ENCODE peak calls at places on chromosome 20, in five cellular contexts. C is AG09309, A is AG10803, R is endothelial cell, F is fibroblast of villous mesenchyme. L is an unnamed sample.

GRCh38 chr20:63497946-63498935 is 642 bp downstream of the EEF1A2 start:
- DNase-seq in C (no peak), A (peak), R (no peak), F (peak), L (peak)

GRCh38 chr20:40771848-40772247 is 82.8 kb upstream of the MAFB start:
- DNase-seq in C (no peak), A (no peak), R (no peak), F (no peak), L (no peak)

GRCh38 chr20:48910360-48910781 is 11.1 kb upstream of the ARFGEF2 start:
- DNase-seq in C (no peak), A (no peak), R (no peak), F (peak), L (no peak)

GRCh38 chr20:63740501-63741353 is 1.2 kb downstream of the SLC2A4RG start:
- DNase-seq in C (peak), A (peak), R (peak), F (peak), L (peak)

GRCh38 chr20:10982692-10983091 is 308.9 kb upstream of the JAG1 start:
- DNase-seq in C (peak), A (peak), R (no peak), F (peak), L (no peak)

GRCh38 chr20:16599257-16599656 is 26.0 kb upstream of the KIF16B start:
- DNase-seq in C (no peak), A (no peak), R (no peak), F (no peak), L (no peak)

GRCh38 chr20:34069341-34070078 is 42.5 kb downstream of the EIF2S2 start:
- DNase-seq in C (peak), A (peak), R (peak), F (peak), L (peak)

GRCh38 chr20:47267621-47268020 is 88.9 kb downstream of the ZMYND8 start:
- DNase-seq in C (no peak), A (no peak), R (no peak), F (no peak), L (no peak)

GRCh38 chr20:19522080-19522801 is 235.8 kb upstream of the RIN2 start:
- DNase-seq in C (no peak), A (no peak), R (no peak), F (no peak), L (no peak)

GRCh38 chr20:6381887-6382286 is 259.1 kb upstream of the FERMT1 start:
- DNase-seq in C (no peak), A (no peak), R (peak), F (peak), L (no peak)

GRCh38 chr20:38838326-38838725 is 32.8 kb downstream of the PPP1R16B start:
- DNase-seq in C (no peak), A (no peak), R (no peak), F (no peak), L (no peak)

GRCh38 chr20:57205625-57206219 is 60.7 kb downstream of the BMP7 start:
- DNase-seq in C (peak), A (peak), R (no peak), F (peak), L (peak)

GRCh38 chr20:57610261-57610952 is 9.8 kb downstream of the ZBP1 start:
- DNase-seq in C (no peak), A (no peak), R (no peak), F (no peak), L (no peak)

GRCh38 chr20:60224914-60225313 is 266.7 kb downstream of the CDH26 start:
- DNase-seq in C (no peak), A (peak), R (peak), F (no peak), L (no peak)

GRCh38 chr20:9493818-9494217 is 20.6 kb upstream of the LAMP5 start:
- DNase-seq in C (no peak), A (no peak), R (no peak), F (no peak), L (no peak)

GRCh38 chr20:15047561-15047960 is 710.1 kb upstream of the FLRT3 start:
- DNase-seq in C (no peak), A (no peak), R (no peak), F (no peak), L (no peak)

GRCh38 chr20:43304598-43304997 is 114.9 kb upstream of the PTPRT start:
- DNase-seq in C (no peak), A (no peak), R (no peak), F (no peak), L (no peak)

GRCh38 chr20:50587291-50587961 is 77.2 kb downstream of the PTPN1 start:
- DNase-seq in C (no peak), A (no peak), R (no peak), F (no peak), L (peak)

GRCh38 chr20:19943021-19943659 is 74.0 kb upstream of the NAA20 start:
- DNase-seq in C (no peak), A (no peak), R (no peak), F (no peak), L (no peak)

GRCh38 chr20:6705920-6706500 is 61.5 kb upstream of the BMP2 start:
- DNase-seq in C (no peak), A (no peak), R (no peak), F (peak), L (no peak)

GRCh38 chr20:45552456-45552855 is 5.3 kb upstream of the EPPIN start:
- DNase-seq in C (no peak), A (no peak), R (no peak), F (no peak), L (no peak)

GRCh38 chr20:33668087-33668790 is 1.5 kb downstream of the ACTL10 start:
- DNase-seq in C (no peak), A (no peak), R (peak), F (no peak), L (no peak)

GRCh38 chr20:62473717-62474584 is 1.8 kb downstream of the GATA5 start:
- DNase-seq in C (no peak), A (no peak), R (no peak), F (no peak), L (no peak)

GRCh38 chr20:63218701-63219446 is 2.9 kb upstream of the YTHDF1 start:
- DNase-seq in C (no peak), A (no peak), R (no peak), F (no peak), L (no peak)

GRCh38 chr20:402496-402885 is 5.6 kb upstream of the RBCK1 start:
- DNase-seq in C (no peak), A (no peak), R (no peak), F (no peak), L (no peak)

GRCh38 chr20:43458422-43458924 is 777 bp downstream of the SRSF6 start:
- DNase-seq in C (no peak), A (no peak), R (no peak), F (peak), L (no peak)

GRCh38 chr20:16219182-16219581 is 354.1 kb downstream of the KIF16B start:
- DNase-seq in C (no peak), A (no peak), R (no peak), F (no peak), L (no peak)

GRCh38 chr20:10414982-10415650 is 18.9 kb downstream of the MKKS start:
- DNase-seq in C (no peak), A (peak), R (no peak), F (peak), L (peak)

GRCh38 chr20:62475819-62476073 is at the start of gene GATA5:
- DNase-seq in C (no peak), A (no peak), R (no peak), F (no peak), L (no peak)

GRCh38 chr20:46973801-46974200 is 79.2 kb downstream of the EYA2 start:
- DNase-seq in C (no peak), A (no peak), R (no peak), F (no peak), L (no peak)

GRCh38 chr20:64035933-64036345 is at the start of gene C20orf204:
- DNase-seq in C (no peak), A (no peak), R (no peak), F (no peak), L (no peak)

GRCh38 chr20:21511850-21512633 is 1.8 kb downstream of the NKX2-2 start:
- DNase-seq in C (no peak), A (no peak), R (no peak), F (no peak), L (no peak)

GRCh38 chr20:21511485-21511849 is 2.4 kb downstream of the NKX2-2 start:
- DNase-seq in C (no peak), A (no peak), R (no peak), F (no peak), L (no peak)

GRCh38 chr20:21513181-21513663 is 642 bp downstream of the NKX2-2 start:
- DNase-seq in C (no peak), A (no peak), R (no peak), F (no peak), L (no peak)

GRCh38 chr20:21513881-21514540 is at the start of gene NKX2-2:
- DNase-seq in C (no peak), A (peak), R (no peak), F (no peak), L (no peak)

DNA sequence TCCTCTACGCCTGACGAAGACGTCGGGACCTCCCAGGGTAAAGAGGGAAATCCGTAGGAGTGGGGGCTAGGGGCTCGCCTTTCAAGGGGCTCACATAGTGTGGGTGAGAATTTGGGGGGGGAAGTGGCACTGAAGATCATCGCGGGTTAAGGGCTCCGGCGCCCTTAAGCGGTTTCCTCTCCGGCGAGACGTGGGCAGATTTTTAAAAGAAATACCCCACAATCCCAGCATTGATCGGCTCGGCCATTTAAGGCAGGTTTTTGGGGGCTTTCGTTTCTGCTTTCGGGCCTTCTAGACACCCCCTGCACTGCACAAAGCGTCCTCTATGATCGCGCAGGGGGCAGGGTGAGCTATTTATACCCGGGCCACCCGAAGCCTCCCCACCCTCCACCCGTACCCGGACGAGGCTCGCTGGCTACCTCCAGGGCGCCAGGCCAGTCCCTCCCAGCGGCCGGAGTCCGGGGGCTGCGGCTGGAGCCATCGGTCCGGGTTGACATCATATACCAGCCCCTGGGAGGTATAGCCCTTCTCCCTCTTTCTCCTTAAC is 1.2 kb downstream of the NKX2-2 start:
- DNase-seq in C (no peak), A (no peak), R (no peak), F (no peak), L (no peak)
- TF ChIP-seq CTCF in C (no peak), A (no peak), R (no peak), F (no peak), L (no peak)

GRCh38 chr20:58883243-58883691 is 30.8 kb downstream of the GNAS start:
- DNase-seq in C (peak), A (peak), R (no peak), F (no peak), L (no peak)

GRCh38 chr20:58878399-58878798 is 25.9 kb downstream of the GNAS start:
- DNase-seq in C (no peak), A (no peak), R (no peak), F (no peak), L (no peak)

GRCh38 chr20:58882704-58883089 is 30.2 kb downstream of the GNAS start:
- DNase-seq in C (no peak), A (no peak), R (no peak), F (no peak), L (no peak)

GRCh38 chr20:58880441-58880840 is 27.9 kb downstream of the GNAS start:
- DNase-seq in C (no peak), A (no peak), R (no peak), F (no peak), L (no peak)

DNA sequence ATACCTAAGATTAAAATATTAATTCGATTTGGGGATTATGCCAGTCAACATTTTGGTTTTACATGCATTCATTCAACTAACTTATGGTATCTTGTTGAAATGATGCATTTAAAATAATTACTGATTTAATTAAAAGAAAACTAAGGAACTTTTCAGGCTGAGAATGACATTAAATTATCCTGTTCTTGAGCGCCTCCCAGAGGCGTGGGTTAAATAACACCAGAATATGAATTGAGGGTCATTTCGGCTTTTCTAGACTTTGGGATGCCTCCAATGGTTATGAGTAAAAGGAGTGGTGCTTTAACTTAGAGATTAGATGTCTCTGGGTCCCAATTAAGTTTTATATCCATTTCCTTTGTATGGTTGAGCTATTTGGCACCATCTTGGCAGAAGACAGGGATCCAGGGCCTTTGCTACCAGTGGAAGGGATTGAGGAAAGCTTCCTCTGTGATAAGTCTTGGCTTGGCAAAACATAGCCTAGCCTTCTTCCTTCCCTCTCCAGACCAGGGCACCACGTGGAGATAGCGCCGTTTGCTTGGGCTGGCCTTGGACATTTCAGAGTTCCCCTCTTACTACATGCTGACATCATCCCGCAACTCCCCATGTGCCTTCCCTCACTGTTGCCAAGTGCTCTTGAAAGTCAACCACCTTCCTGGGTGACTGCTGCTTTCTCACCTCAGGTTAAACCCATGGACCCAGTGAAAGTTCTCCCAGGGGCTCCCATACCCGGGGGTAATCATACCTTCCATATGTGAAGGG is 28.7 kb downstream of the GNAS start:
- DNase-seq in C (no peak), A (no peak), R (no peak), F (no peak), L (no peak)
- TF ChIP-seq CTCF in C (no peak), A (no peak), R (peak), F (peak), L (peak)

GRCh38 chr20:1826046-1826445 is 69.2 kb upstream of the SIRPA start:
- DNase-seq in C (no peak), A (no peak), R (no peak), F (no peak), L (no peak)
- TF ChIP-seq CTCF in C (no peak), A (no peak), R (no peak), F (no peak), L (no peak)

DNA sequence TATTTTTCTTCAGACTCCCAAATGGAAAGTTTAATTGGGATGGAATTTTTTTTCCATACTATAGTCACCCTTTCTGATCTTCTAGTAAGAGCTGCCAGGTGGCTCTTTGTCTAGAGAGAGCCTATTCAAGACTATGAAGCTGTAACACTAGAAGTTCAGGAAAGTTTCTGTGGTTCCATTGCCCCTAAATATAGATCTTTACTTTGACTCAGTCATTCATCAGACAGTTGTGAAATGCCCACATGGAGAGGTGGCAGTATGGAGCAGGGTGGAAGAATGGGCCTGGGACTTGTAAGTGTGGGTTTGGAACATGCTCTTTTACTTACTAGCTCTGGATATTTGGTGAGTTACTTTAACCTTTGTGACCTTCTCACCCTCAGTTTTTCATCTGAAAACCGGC is 87.8 kb downstream of the CTNNBL1 start:
- DNase-seq in C (no peak), A (peak), R (no peak), F (no peak), L (no peak)
- TF ChIP-seq CTCF in C (no peak), A (peak), R (no peak), F (no peak), L (no peak)

DNA sequence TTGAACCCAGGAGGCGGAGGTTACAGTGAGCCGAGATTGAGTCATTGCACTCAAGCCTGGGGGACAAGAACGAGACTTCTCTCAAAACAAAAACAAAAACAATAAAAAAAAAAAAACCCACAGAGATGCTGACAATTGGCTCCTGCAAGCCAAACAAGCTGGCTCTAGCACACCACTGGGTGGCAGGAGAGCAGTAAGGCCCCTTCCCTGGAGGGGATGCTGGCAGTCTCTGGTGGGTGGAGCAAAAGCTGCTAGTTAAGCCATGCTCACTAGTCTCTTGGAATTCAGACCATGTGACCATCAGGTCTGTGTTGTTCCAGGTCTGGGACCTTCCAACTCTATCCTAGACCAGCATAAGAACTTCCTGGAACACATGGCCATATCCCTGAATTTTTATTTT is 18.9 kb upstream of the DSN1 start:
- DNase-seq in C (peak), A (peak), R (peak), F (peak), L (peak)
- TF ChIP-seq CTCF in C (peak), A (peak), R (no peak), F (peak), L (peak)

GRCh38 chr20:35617397-35618031 is 1.9 kb downstream of the SPAG4 start:
- DNase-seq in C (peak), A (peak), R (peak), F (peak), L (peak)
- TF ChIP-seq CTCF in C (peak), A (peak), R (no peak), F (peak), L (no peak)

L was measured in PC-9.